ENCODE peak calls at places on chromosomes 6 and 20, in nine cellular contexts. One of them, this sample, is unnamed.

GRCh38 chr6:16743661-16744210 is 17.5 kb downstream of the ATXN1 start:
- DNase-seq in AG04450: no peak
- DNase-seq in omental fat pad: no peak
- DNase-seq in psoas muscle: no peak
- DNase-seq in endodermal cell: no peak
- DNase-seq in GOT3: no peak
- DNase-seq in fibroblast of the aortic adventitia: no peak
- DNase-seq in Calu3: no peak
- DNase-seq in activated T-helper 1 cell treated with anti-CD3 and anti-CD28 coated beads, Interleukin-2, amount 50 U/mL, for 16 hours: no peak
- DNase-seq in this sample: no peak

GRCh38 chr6:90044182-90044832 is 150.0 kb downstream of the GJA10 start:
- DNase-seq in AG04450: no peak
- DNase-seq in omental fat pad: no peak
- DNase-seq in psoas muscle: no peak
- DNase-seq in endodermal cell: no peak
- DNase-seq in GOT3: no peak
- DNase-seq in fibroblast of the aortic adventitia: no peak
- DNase-seq in Calu3: no peak
- DNase-seq in activated T-helper 1 cell treated with anti-CD3 and anti-CD28 coated beads, Interleukin-2, amount 50 U/mL, for 16 hours: no peak
- DNase-seq in this sample: no peak

GRCh38 chr6:77630019-77630418 is 22.8 kb upstream of the MEI4 start:
- DNase-seq in AG04450: no peak
- DNase-seq in omental fat pad: no peak
- DNase-seq in psoas muscle: no peak
- DNase-seq in endodermal cell: no peak
- DNase-seq in GOT3: no peak
- DNase-seq in fibroblast of the aortic adventitia: no peak
- DNase-seq in Calu3: no peak
- DNase-seq in activated T-helper 1 cell treated with anti-CD3 and anti-CD28 coated beads, Interleukin-2, amount 50 U/mL, for 16 hours: no peak
- DNase-seq in this sample: no peak

GRCh38 chr6:100078509-100078908 is 84.5 kb upstream of the MCHR2 start:
- DNase-seq in AG04450: no peak
- DNase-seq in omental fat pad: no peak
- DNase-seq in psoas muscle: no peak
- DNase-seq in endodermal cell: peak
- DNase-seq in GOT3: no peak
- DNase-seq in fibroblast of the aortic adventitia: peak
- DNase-seq in Calu3: peak
- DNase-seq in activated T-helper 1 cell treated with anti-CD3 and anti-CD28 coated beads, Interleukin-2, amount 50 U/mL, for 16 hours: no peak
- DNase-seq in this sample: no peak

GRCh38 chr6:163173741-163174140 is 240.8 kb upstream of the QKI start:
- DNase-seq in AG04450: no peak
- DNase-seq in omental fat pad: no peak
- DNase-seq in psoas muscle: no peak
- DNase-seq in endodermal cell: no peak
- DNase-seq in GOT3: no peak
- DNase-seq in fibroblast of the aortic adventitia: no peak
- DNase-seq in Calu3: no peak
- DNase-seq in activated T-helper 1 cell treated with anti-CD3 and anti-CD28 coated beads, Interleukin-2, amount 50 U/mL, for 16 hours: no peak
- DNase-seq in this sample: no peak

GRCh38 chr20:51437182-51437923 is 105.2 kb downstream of the NFATC2 start:
- DNase-seq in AG04450: no peak
- DNase-seq in omental fat pad: no peak
- DNase-seq in psoas muscle: no peak
- DNase-seq in endodermal cell: no peak
- DNase-seq in GOT3: no peak
- DNase-seq in fibroblast of the aortic adventitia: no peak
- DNase-seq in Calu3: no peak
- DNase-seq in activated T-helper 1 cell treated with anti-CD3 and anti-CD28 coated beads, Interleukin-2, amount 50 U/mL, for 16 hours: no peak
- DNase-seq in this sample: no peak

GRCh38 chr6:15365273-15365687 is 119.4 kb downstream of the JARID2 start:
- DNase-seq in AG04450: no peak
- DNase-seq in omental fat pad: peak
- DNase-seq in psoas muscle: peak
- DNase-seq in endodermal cell: peak
- DNase-seq in GOT3: no peak
- DNase-seq in fibroblast of the aortic adventitia: peak
- DNase-seq in Calu3: peak
- DNase-seq in activated T-helper 1 cell treated with anti-CD3 and anti-CD28 coated beads, Interleukin-2, amount 50 U/mL, for 16 hours: no peak
- DNase-seq in this sample: peak

GRCh38 chr6:28537065-28537464 is 11.4 kb downstream of the GPX5 start:
- DNase-seq in AG04450: no peak
- DNase-seq in omental fat pad: no peak
- DNase-seq in psoas muscle: no peak
- DNase-seq in endodermal cell: peak
- DNase-seq in GOT3: no peak
- DNase-seq in fibroblast of the aortic adventitia: peak
- DNase-seq in Calu3: no peak
- DNase-seq in activated T-helper 1 cell treated with anti-CD3 and anti-CD28 coated beads, Interleukin-2, amount 50 U/mL, for 16 hours: no peak
- DNase-seq in this sample: no peak

GRCh38 chr6:88377976-88378580 is 211.9 kb upstream of the CNR1 start:
- DNase-seq in AG04450: no peak
- DNase-seq in omental fat pad: no peak
- DNase-seq in psoas muscle: no peak
- DNase-seq in endodermal cell: no peak
- DNase-seq in GOT3: no peak
- DNase-seq in fibroblast of the aortic adventitia: no peak
- DNase-seq in Calu3: no peak
- DNase-seq in activated T-helper 1 cell treated with anti-CD3 and anti-CD28 coated beads, Interleukin-2, amount 50 U/mL, for 16 hours: no peak
- DNase-seq in this sample: no peak

GRCh38 chr20:17083738-17084137 is 143.1 kb upstream of the PCSK2 start:
- DNase-seq in AG04450: no peak
- DNase-seq in omental fat pad: no peak
- DNase-seq in psoas muscle: no peak
- DNase-seq in endodermal cell: peak
- DNase-seq in GOT3: no peak
- DNase-seq in fibroblast of the aortic adventitia: no peak
- DNase-seq in Calu3: no peak
- DNase-seq in activated T-helper 1 cell treated with anti-CD3 and anti-CD28 coated beads, Interleukin-2, amount 50 U/mL, for 16 hours: no peak
- DNase-seq in this sample: no peak

GRCh38 chr6:6878921-6879585 is 228.7 kb upstream of the RREB1 start:
- DNase-seq in AG04450: no peak
- DNase-seq in omental fat pad: no peak
- DNase-seq in psoas muscle: no peak
- DNase-seq in endodermal cell: no peak
- DNase-seq in GOT3: no peak
- DNase-seq in fibroblast of the aortic adventitia: peak
- DNase-seq in Calu3: no peak
- DNase-seq in activated T-helper 1 cell treated with anti-CD3 and anti-CD28 coated beads, Interleukin-2, amount 50 U/mL, for 16 hours: no peak
- DNase-seq in this sample: no peak

GRCh38 chr6:16089232-16089843 is 39.5 kb upstream of the MYLIP start:
- DNase-seq in AG04450: no peak
- DNase-seq in omental fat pad: no peak
- DNase-seq in psoas muscle: no peak
- DNase-seq in endodermal cell: no peak
- DNase-seq in GOT3: no peak
- DNase-seq in fibroblast of the aortic adventitia: no peak
- DNase-seq in Calu3: no peak
- DNase-seq in activated T-helper 1 cell treated with anti-CD3 and anti-CD28 coated beads, Interleukin-2, amount 50 U/mL, for 16 hours: no peak
- DNase-seq in this sample: no peak

GRCh38 chr6:30599625-30600324 is 17.3 kb downstream of the PPP1R10 start:
- DNase-seq in AG04450: no peak
- DNase-seq in omental fat pad: no peak
- DNase-seq in psoas muscle: no peak
- DNase-seq in endodermal cell: no peak
- DNase-seq in GOT3: no peak
- DNase-seq in fibroblast of the aortic adventitia: no peak
- DNase-seq in Calu3: no peak
- DNase-seq in activated T-helper 1 cell treated with anti-CD3 and anti-CD28 coated beads, Interleukin-2, amount 50 U/mL, for 16 hours: no peak
- DNase-seq in this sample: no peak

GRCh38 chr20:8414611-8415274 is 282.7 kb downstream of the PLCB1 start:
- DNase-seq in AG04450: no peak
- DNase-seq in omental fat pad: no peak
- DNase-seq in psoas muscle: no peak
- DNase-seq in endodermal cell: no peak
- DNase-seq in GOT3: no peak
- DNase-seq in fibroblast of the aortic adventitia: peak
- DNase-seq in Calu3: no peak
- DNase-seq in activated T-helper 1 cell treated with anti-CD3 and anti-CD28 coated beads, Interleukin-2, amount 50 U/mL, for 16 hours: no peak
- DNase-seq in this sample: no peak

GRCh38 chr20:19995220-19995863 is 21.8 kb upstream of the NAA20 start:
- DNase-seq in AG04450: no peak
- DNase-seq in omental fat pad: no peak
- DNase-seq in psoas muscle: no peak
- DNase-seq in endodermal cell: no peak
- DNase-seq in GOT3: no peak
- DNase-seq in fibroblast of the aortic adventitia: peak
- DNase-seq in Calu3: no peak
- DNase-seq in activated T-helper 1 cell treated with anti-CD3 and anti-CD28 coated beads, Interleukin-2, amount 50 U/mL, for 16 hours: no peak
- DNase-seq in this sample: no peak

GRCh38 chr20:17797163-17797562 is 97.4 kb downstream of the BANF2 start:
- DNase-seq in AG04450: no peak
- DNase-seq in omental fat pad: no peak
- DNase-seq in psoas muscle: no peak
- DNase-seq in endodermal cell: no peak
- DNase-seq in GOT3: no peak
- DNase-seq in fibroblast of the aortic adventitia: no peak
- DNase-seq in Calu3: no peak
- DNase-seq in activated T-helper 1 cell treated with anti-CD3 and anti-CD28 coated beads, Interleukin-2, amount 50 U/mL, for 16 hours: no peak
- DNase-seq in this sample: no peak

GRCh38 chr20:19750907-19751636 is 7.0 kb upstream of the RIN2 start:
- DNase-seq in AG04450: no peak
- DNase-seq in omental fat pad: no peak
- DNase-seq in psoas muscle: no peak
- DNase-seq in endodermal cell: no peak
- DNase-seq in GOT3: no peak
- DNase-seq in fibroblast of the aortic adventitia: peak
- DNase-seq in Calu3: no peak
- DNase-seq in activated T-helper 1 cell treated with anti-CD3 and anti-CD28 coated beads, Interleukin-2, amount 50 U/mL, for 16 hours: no peak
- DNase-seq in this sample: no peak

GRCh38 chr6:81693212-81693611 is 59.3 kb downstream of the TENT5A start:
- DNase-seq in AG04450: no peak
- DNase-seq in omental fat pad: no peak
- DNase-seq in psoas muscle: no peak
- DNase-seq in endodermal cell: no peak
- DNase-seq in GOT3: no peak
- DNase-seq in fibroblast of the aortic adventitia: peak
- DNase-seq in Calu3: no peak
- DNase-seq in activated T-helper 1 cell treated with anti-CD3 and anti-CD28 coated beads, Interleukin-2, amount 50 U/mL, for 16 hours: no peak
- DNase-seq in this sample: no peak

GRCh38 chr6:114194362-114195343 is 148.2 kb downstream of the HS3ST5 start:
- DNase-seq in AG04450: no peak
- DNase-seq in omental fat pad: no peak
- DNase-seq in psoas muscle: no peak
- DNase-seq in endodermal cell: no peak
- DNase-seq in GOT3: no peak
- DNase-seq in fibroblast of the aortic adventitia: peak
- DNase-seq in Calu3: no peak
- DNase-seq in activated T-helper 1 cell treated with anti-CD3 and anti-CD28 coated beads, Interleukin-2, amount 50 U/mL, for 16 hours: no peak
- DNase-seq in this sample: no peak

GRCh38 chr6:140915001-140915950 is 1217.4 kb upstream of the GJE1 start:
- DNase-seq in AG04450: no peak
- DNase-seq in omental fat pad: no peak
- DNase-seq in psoas muscle: no peak
- DNase-seq in endodermal cell: no peak
- DNase-seq in GOT3: no peak
- DNase-seq in fibroblast of the aortic adventitia: no peak
- DNase-seq in Calu3: no peak
- DNase-seq in activated T-helper 1 cell treated with anti-CD3 and anti-CD28 coated beads, Interleukin-2, amount 50 U/mL, for 16 hours: no peak
- DNase-seq in this sample: no peak

GRCh38 chr6:125850361-125850760 is 59.6 kb downstream of the NCOA7 start:
- DNase-seq in AG04450: no peak
- DNase-seq in omental fat pad: no peak
- DNase-seq in psoas muscle: no peak
- DNase-seq in endodermal cell: no peak
- DNase-seq in GOT3: no peak
- DNase-seq in fibroblast of the aortic adventitia: no peak
- DNase-seq in Calu3: no peak
- DNase-seq in activated T-helper 1 cell treated with anti-CD3 and anti-CD28 coated beads, Interleukin-2, amount 50 U/mL, for 16 hours: no peak
- DNase-seq in this sample: no peak

GRCh38 chr6:4402477-4402976 is 267.2 kb upstream of the ECI2 start:
- DNase-seq in AG04450: peak
- DNase-seq in omental fat pad: no peak
- DNase-seq in psoas muscle: peak
- DNase-seq in endodermal cell: no peak
- DNase-seq in GOT3: no peak
- DNase-seq in fibroblast of the aortic adventitia: peak
- DNase-seq in Calu3: no peak
- DNase-seq in activated T-helper 1 cell treated with anti-CD3 and anti-CD28 coated beads, Interleukin-2, amount 50 U/mL, for 16 hours: no peak
- DNase-seq in this sample: no peak

GRCh38 chr6:118750143-118750542 is 98.8 kb upstream of the CEP85L start:
- DNase-seq in AG04450: no peak
- DNase-seq in omental fat pad: no peak
- DNase-seq in psoas muscle: no peak
- DNase-seq in endodermal cell: no peak
- DNase-seq in GOT3: no peak
- DNase-seq in fibroblast of the aortic adventitia: peak
- DNase-seq in Calu3: no peak
- DNase-seq in activated T-helper 1 cell treated with anti-CD3 and anti-CD28 coated beads, Interleukin-2, amount 50 U/mL, for 16 hours: no peak
- DNase-seq in this sample: no peak

This sample was measured in posterior cingulate gyrus.